ENCODE peak calls at places on chromosomes 5 and 9, in eight cellular contexts. K is HL-60, F is GM12865, H is H1, Y is cardiac muscle cell, I is mesothelial cell of epicardium, Q is CD14-positive monocyte, S is GM10248. B is an unnamed sample.

GRCh38 chr5:169893586-169893985 is 86.7 kb downstream of the INSYN2B start:
- DNase-seq in K (no peak), F (no peak), H (no peak), Y (no peak), I (no peak), Q (no peak), S (no peak), B (no peak)

GRCh38 chr9:77960356-77961153 is 71.1 kb downstream of the GNAQ start:
- DNase-seq in K (no peak), F (no peak), H (no peak), Y (no peak), I (no peak), Q (no peak), S (no peak), B (no peak)

GRCh38 chr5:86137297-86137696 is 480.4 kb upstream of the COX7C start:
- DNase-seq in K (no peak), F (no peak), H (no peak), Y (no peak), I (no peak), Q (no peak), S (no peak), B (no peak)

GRCh38 chr5:178428341-178429155 is 161.6 kb downstream of the COL23A1 start:
- DNase-seq in K (no peak), F (no peak), H (no peak), Y (no peak), I (peak), Q (no peak), S (no peak), B (no peak)

GRCh38 chr9:7760014-7760415 is 39.6 kb downstream of the DMAC1 start:
- DNase-seq in K (no peak), F (no peak), H (no peak), Y (no peak), I (no peak), Q (no peak), S (no peak), B (no peak)

GRCh38 chr9:8600914-8601680 is 801.5 kb upstream of the DMAC1 start:
- DNase-seq in K (no peak), F (no peak), H (no peak), Y (no peak), I (no peak), Q (no peak), S (no peak), B (no peak)

GRCh38 chr5:122704247-122705036 is 70.4 kb upstream of the SNX2 start:
- DNase-seq in K (no peak), F (peak), H (no peak), Y (peak), I (no peak), Q (no peak), S (no peak), B (no peak)

GRCh38 chr5:72503888-72504491 is 3.2 kb downstream of the ZNF366 start:
- DNase-seq in K (no peak), F (no peak), H (no peak), Y (no peak), I (no peak), Q (no peak), S (no peak), B (no peak)

GRCh38 chr9:86272221-86272620 is 10.1 kb downstream of the ISCA1 start:
- DNase-seq in K (no peak), F (no peak), H (no peak), Y (no peak), I (no peak), Q (no peak), S (no peak), B (no peak)

GRCh38 chr9:134896834-134897583 is 16.4 kb downstream of the FCN2 start:
- DNase-seq in K (no peak), F (no peak), H (no peak), Y (no peak), I (no peak), Q (no peak), S (no peak), B (no peak)

GRCh38 chr9:134403682-134404301 is 77.5 kb downstream of the RXRA start:
- DNase-seq in K (peak), F (peak), H (no peak), Y (no peak), I (no peak), Q (peak), S (no peak), B (no peak)

GRCh38 chr9:116555102-116555501 is 132.0 kb upstream of the TRIM32 start:
- DNase-seq in K (no peak), F (no peak), H (no peak), Y (no peak), I (no peak), Q (no peak), S (no peak), B (no peak)

GRCh38 chr5:157714480-157714879 is 16.7 kb upstream of the THG1L start:
- DNase-seq in K (no peak), F (no peak), H (no peak), Y (no peak), I (no peak), Q (no peak), S (no peak), B (no peak)

GRCh38 chr5:39200081-39200480 is 19.3 kb downstream of the FYB1 start:
- DNase-seq in K (no peak), F (no peak), H (no peak), Y (no peak), I (no peak), Q (no peak), S (no peak), B (no peak)

GRCh38 chr9:115135786-115136185 is 17.8 kb upstream of the TNC start:
- DNase-seq in K (no peak), F (no peak), H (no peak), Y (no peak), I (no peak), Q (no peak), S (no peak), B (no peak)

GRCh38 chr9:95772320-95773060 is 103.0 kb upstream of the ERCC6L2 start:
- DNase-seq in K (no peak), F (no peak), H (peak), Y (peak), I (peak), Q (no peak), S (no peak), B (no peak)

GRCh38 chr5:169970911-169971436 is 9.3 kb downstream of the INSYN2B start:
- DNase-seq in K (no peak), F (no peak), H (no peak), Y (no peak), I (no peak), Q (no peak), S (no peak), B (no peak)

GRCh38 chr9:114224247-114224610 is 68.9 kb downstream of the COL27A1 start:
- DNase-seq in K (no peak), F (no peak), H (no peak), Y (no peak), I (no peak), Q (no peak), S (no peak), B (no peak)

GRCh38 chr9:119639287-119639955 is 270.2 kb upstream of the BRINP1 start:
- DNase-seq in K (no peak), F (no peak), H (no peak), Y (peak), I (no peak), Q (no peak), S (no peak), B (no peak)

GRCh38 chr9:104750185-104750762 is 2.8 kb downstream of the NIPSNAP3A start:
- DNase-seq in K (no peak), F (peak), H (no peak), Y (no peak), I (no peak), Q (no peak), S (no peak), B (no peak)

GRCh38 chr5:141713616-141714309 is 31.7 kb upstream of the ARAP3 start:
- DNase-seq in K (no peak), F (no peak), H (no peak), Y (no peak), I (no peak), Q (no peak), S (no peak), B (no peak)

GRCh38 chr5:149485655-149486615 is 65.3 kb downstream of the CSNK1A1 start:
- DNase-seq in K (no peak), F (no peak), H (no peak), Y (peak), I (peak), Q (no peak), S (no peak), B (no peak)

GRCh38 chr5:134063421-134063820 is 51.1 kb upstream of the TCF7 start:
- DNase-seq in K (no peak), F (no peak), H (no peak), Y (peak), I (no peak), Q (no peak), S (no peak), B (no peak)

GRCh38 chr5:68450245-68450852 is 234.8 kb downstream of the PIK3R1 start:
- DNase-seq in K (no peak), F (no peak), H (no peak), Y (no peak), I (no peak), Q (no peak), S (no peak), B (no peak)

GRCh38 chr5:120463991-120464626 is at the start of gene PRR16:
- DNase-seq in K (no peak), F (peak), H (peak), Y (peak), I (peak), Q (no peak), S (peak), B (peak)

GRCh38 chr9:16728128-16728505 is 142.4 kb downstream of the BNC2 start:
- DNase-seq in K (no peak), F (no peak), H (no peak), Y (no peak), I (no peak), Q (no peak), S (no peak), B (no peak)

GRCh38 chr9:132114102-132114707 is 34.5 kb upstream of the MED27 start:
- DNase-seq in K (peak), F (peak), H (no peak), Y (peak), I (peak), Q (no peak), S (peak), B (no peak)

GRCh38 chr5:170491479-170491878 is 12.3 kb upstream of the KCNIP1 start:
- DNase-seq in K (peak), F (no peak), H (no peak), Y (no peak), I (no peak), Q (no peak), S (no peak), B (no peak)

GRCh38 chr9:73158723-73159122 is 7.1 kb downstream of the ANXA1 start:
- DNase-seq in K (no peak), F (no peak), H (no peak), Y (no peak), I (no peak), Q (no peak), S (no peak), B (no peak)

GRCh38 chr5:97078958-97079357 is 63.5 kb downstream of the LIX1 start:
- DNase-seq in K (no peak), F (peak), H (no peak), Y (no peak), I (no peak), Q (peak), S (no peak), B (no peak)

GRCh38 chr9:135864447-135865049 is 42.8 kb downstream of the CAMSAP1 start:
- DNase-seq in K (no peak), F (peak), H (peak), Y (peak), I (peak), Q (peak), S (peak), B (peak)

DNA sequence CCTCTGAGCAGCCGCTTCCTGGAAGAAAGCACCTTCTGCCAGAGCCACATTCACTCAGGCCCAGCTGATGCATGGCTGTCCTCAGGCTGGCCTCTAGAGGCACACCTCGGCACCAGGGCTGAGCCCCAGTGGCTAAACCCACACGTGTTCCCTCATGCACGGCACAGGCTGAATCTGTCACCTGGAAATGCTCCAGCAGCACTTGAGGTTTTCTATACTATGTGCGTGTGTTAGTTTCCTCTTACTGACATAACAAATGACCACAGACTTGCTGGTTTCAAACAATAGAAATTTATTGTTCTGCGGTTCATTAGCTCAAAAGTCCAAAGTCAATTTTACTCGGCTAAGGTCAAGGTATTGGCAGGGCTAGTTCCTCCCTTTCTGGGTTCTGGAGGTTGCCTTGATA is 141.4 kb downstream of the LRRC70 start:
- DNase-seq in K (no peak), F (peak), H (peak), Y (peak), I (peak), Q (no peak), S (peak), B (peak)
- TF ChIP-seq CTCF in K (no peak), F (peak), H (peak), Y (peak), I (no peak), Q (peak), S (no peak), B (peak)

DNA sequence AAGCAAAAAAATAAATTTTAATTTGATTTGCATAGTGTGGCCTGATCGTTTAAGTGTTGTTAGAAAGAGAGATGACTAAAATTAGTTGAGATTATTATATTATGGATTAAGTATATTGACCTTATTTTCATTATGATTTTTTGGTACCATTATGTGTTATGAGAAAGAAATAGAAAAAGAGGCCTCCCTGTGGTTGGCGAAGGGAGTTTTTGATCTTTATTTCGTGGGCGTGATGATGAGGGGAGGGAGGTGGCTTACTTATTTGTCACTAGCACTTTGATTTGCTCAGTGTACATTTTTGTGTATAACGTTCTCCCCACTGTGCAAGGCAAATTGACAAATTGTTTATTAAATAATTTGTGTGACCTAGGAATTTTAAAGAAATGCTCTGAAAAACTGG is 2.8 kb downstream of the DAPK1 start:
- DNase-seq in K (no peak), F (peak), H (no peak), Y (no peak), I (no peak), Q (no peak), S (no peak), B (peak)
- TF ChIP-seq CTCF in K (no peak), F (no peak), H (no peak), Y (peak), I (no peak), Q (peak), S (no peak), B (no peak)

GRCh38 chr9:137740311-137740710 is 121.5 kb downstream of the EHMT1 start:
- DNase-seq in K (no peak), F (no peak), H (no peak), Y (peak), I (no peak), Q (no peak), S (no peak), B (no peak)

GRCh38 chr9:137742698-137743097 is 123.9 kb downstream of the EHMT1 start:
- DNase-seq in K (no peak), F (no peak), H (no peak), Y (no peak), I (no peak), Q (no peak), S (no peak), B (no peak)

GRCh38 chr9:137743695-137744094 is 124.9 kb downstream of the EHMT1 start:
- DNase-seq in K (no peak), F (no peak), H (no peak), Y (no peak), I (no peak), Q (no peak), S (no peak), B (no peak)

GRCh38 chr9:137739371-137739915 is 120.6 kb downstream of the EHMT1 start:
- DNase-seq in K (no peak), F (no peak), H (no peak), Y (no peak), I (no peak), Q (no peak), S (no peak), B (no peak)

GRCh38 chr9:137741330-137741729 is 122.5 kb downstream of the EHMT1 start:
- DNase-seq in K (no peak), F (no peak), H (no peak), Y (no peak), I (no peak), Q (no peak), S (no peak), B (no peak)
- TF ChIP-seq CTCF in K (no peak), F (no peak), H (no peak), Y (no peak), I (no peak), Q (no peak), S (no peak), B (no peak)

GRCh38 chr9:15280647-15281046 is 26.4 kb downstream of the TTC39B start:
- DNase-seq in K (no peak), F (no peak), H (no peak), Y (no peak), I (no peak), Q (no peak), S (no peak), B (no peak)

GRCh38 chr9:15278839-15279238 is 28.2 kb downstream of the TTC39B start:
- DNase-seq in K (no peak), F (no peak), H (no peak), Y (no peak), I (no peak), Q (no peak), S (no peak), B (no peak)

GRCh38 chr9:15276328-15276969 is 30.6 kb downstream of the TTC39B start:
- DNase-seq in K (no peak), F (no peak), H (no peak), Y (no peak), I (no peak), Q (no peak), S (no peak), B (no peak)

GRCh38 chr9:15278290-15278689 is 28.7 kb downstream of the TTC39B start:
- DNase-seq in K (no peak), F (no peak), H (no peak), Y (no peak), I (no peak), Q (no peak), S (no peak), B (no peak)

DNA sequence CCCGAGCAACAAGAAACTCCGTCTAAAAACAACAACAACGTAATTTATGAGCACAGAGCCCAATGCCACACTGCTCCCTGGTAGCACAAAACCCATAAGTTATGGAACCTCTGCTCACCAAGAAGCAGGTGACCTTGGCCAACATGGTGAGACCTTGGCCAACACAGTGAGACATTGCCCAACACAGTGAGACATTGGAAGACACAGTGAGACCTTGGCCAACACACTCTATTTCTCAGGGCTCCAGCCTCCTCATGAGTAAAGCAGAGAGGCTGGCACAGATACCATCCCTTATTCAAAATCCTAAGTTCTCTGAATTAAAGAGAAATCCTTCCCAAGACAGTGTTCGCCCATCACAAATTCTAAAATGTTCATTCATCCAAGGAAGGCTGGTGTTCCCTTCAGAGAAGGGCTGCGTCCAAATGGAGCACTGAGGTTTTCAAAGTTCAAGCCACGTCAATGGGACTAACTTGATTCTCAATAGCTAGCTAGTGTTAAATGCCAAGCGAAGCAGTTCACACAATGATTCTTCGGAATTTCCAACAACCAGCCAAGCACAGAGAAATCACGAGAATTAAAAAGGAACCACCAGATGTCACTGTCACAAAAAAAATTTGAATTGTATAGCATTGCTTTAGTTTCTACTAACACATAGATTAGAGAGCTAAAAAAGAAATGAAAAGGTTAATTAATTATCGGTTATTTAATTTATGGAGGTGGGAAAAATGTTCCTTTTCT is 29.4 kb downstream of the TTC39B start:
- DNase-seq in K (no peak), F (peak), H (no peak), Y (no peak), I (no peak), Q (no peak), S (no peak), B (peak)
- TF ChIP-seq CTCF in K (no peak), F (peak), H (peak), Y (peak), I (peak), Q (peak), S (no peak), B (peak)